ENCODE peak calls at places on chromosomes 16 and 17, in nine cellular contexts. V is progenitor cell of endocrine pancreas, C is keratinocyte, A is epithelial cell of proximal tubule, R is D721Med, P is cardiac muscle cell, O is cardiac fibroblast, G is Calu3, B is IMR-90. E is an unnamed sample.

GRCh38 chr17:33875973-33876372 is 379.1 kb upstream of the CCL2 start:
- DNase-seq in O (no peak), G (no peak), A (no peak), R (no peak), P (no peak), B (no peak), C (no peak), V (no peak), E (no peak)

GRCh38 chr16:20441221-20441620 is 10.1 kb upstream of the ACSM2A start:
- DNase-seq in V (no peak), B (no peak), G (no peak), R (no peak), A (no peak), C (no peak), O (no peak), P (no peak), E (no peak)

GRCh38 chr17:32697728-32698625 is 178.9 kb downstream of the MYO1D start:
- DNase-seq in G (no peak), B (no peak), A (no peak), P (no peak), O (no peak), C (peak; percentile 7), R (no peak), V (no peak), E (no peak)

GRCh38 chr17:6212766-6213165 is 142.6 kb downstream of the WSCD1 start:
- DNase-seq in O (no peak), B (no peak), A (no peak), G (no peak), R (no peak), P (no peak), C (no peak), V (no peak), E (no peak)

GRCh38 chr17:1649844-1650409 is at the start of gene RILP:
- DNase-seq in V (no peak), G (peak; percentile 63), R (no peak), O (peak; percentile 57), C (no peak), B (no peak), P (peak; percentile 55), A (no peak), E (no peak)

GRCh38 chr17:29613371-29613837 is 9.3 kb downstream of the CORO6 start:
- DNase-seq in G (no peak), P (peak; percentile 96), C (no peak), V (peak; percentile 88), R (no peak), B (peak; percentile 59), O (peak; percentile 90), A (no peak), E (peak; percentile 91)

GRCh38 chr16:85569615-85570212 is 43.4 kb upstream of the GSE1 start:
- DNase-seq in G (no peak), C (no peak), A (no peak), B (peak; percentile 78), O (no peak), P (peak; percentile 82), R (no peak), V (no peak), E (peak; percentile 81)

GRCh38 chr17:46770439-46770817 is 48.1 kb downstream of the WNT3 start:
- DNase-seq in V (no peak), A (no peak), P (no peak), C (no peak), G (no peak), B (no peak), R (no peak), O (no peak), E (no peak)

GRCh38 chr17:57679906-57680695 is 65.0 kb downstream of the CCDC182 start:
- DNase-seq in G (no peak), R (no peak), B (no peak), A (no peak), C (no peak), V (no peak), P (no peak), O (no peak), E (no peak)

GRCh38 chr17:18039535-18040286 is 503 bp downstream of the GID4 start:
- DNase-seq in R (peak; percentile 36), O (no peak), G (peak; percentile 22), P (peak; percentile 25), A (no peak), B (no peak), C (no peak), V (peak; percentile 39), E (no peak)

GRCh38 chr17:12789075-12789975 is at the start of gene ARHGAP44:
- DNase-seq in O (peak; percentile 57), P (peak; percentile 76), C (no peak), G (peak; percentile 72), V (peak; percentile 74), B (peak; percentile 59), A (no peak), R (peak; percentile 45), E (peak; percentile 40)

GRCh38 chr17:41666336-41666680 is 22.4 kb upstream of the EIF1 start:
- DNase-seq in V (no peak), G (peak; percentile 67), O (peak; percentile 71), B (peak; percentile 78), C (no peak), R (no peak), A (no peak), P (peak; percentile 58), E (peak; percentile 53)

GRCh38 chr16:28491080-28491969 is 549 bp downstream of the CLN3 start:
- DNase-seq in B (no peak), P (peak; percentile 12), O (peak; percentile 9), V (peak; percentile 28), A (no peak), G (peak; percentile 45), R (no peak), C (no peak), E (no peak)

GRCh38 chr16:54645328-54645727 is 285.3 kb upstream of the IRX5 start:
- DNase-seq in B (no peak), R (no peak), P (no peak), C (no peak), V (no peak), G (no peak), O (no peak), A (no peak), E (no peak)

GRCh38 chr17:9632741-9633140 is 12.6 kb upstream of the USP43 start:
- DNase-seq in A (no peak), O (no peak), C (no peak), B (no peak), R (no peak), P (no peak), V (no peak), G (no peak), E (no peak)

GRCh38 chr16:53881371-53881770 is 177.4 kb downstream of the FTO start:
- DNase-seq in R (no peak), C (peak; percentile 36), A (peak; percentile 37), P (peak; percentile 58), O (peak; percentile 94), V (no peak), G (no peak), B (peak; percentile 82), E (peak; percentile 64)

GRCh38 chr16:67613808-67614207 is 31.1 kb upstream of the CARMIL2 start:
- DNase-seq in O (no peak), A (no peak), P (no peak), V (no peak), B (no peak), R (no peak), C (no peak), G (peak; percentile 7), E (no peak)

GRCh38 chr17:76892329-76892728 is 24.1 kb downstream of the MGAT5B start:
- DNase-seq in V (no peak), B (no peak), O (no peak), A (no peak), P (no peak), C (no peak), G (no peak), R (no peak), E (no peak)

GRCh38 chr17:79892457-79893236 is 53.4 kb upstream of the CBX4 start:
- DNase-seq in A (no peak), G (peak; percentile 55), B (no peak), C (no peak), P (no peak), V (no peak), O (no peak), R (no peak), E (no peak)

GRCh38 chr17:72030067-72030899 is 90.5 kb upstream of the SOX9 start:
- DNase-seq in R (no peak), C (no peak), V (peak; percentile 11), P (peak; percentile 80), A (peak; percentile 6), B (peak; percentile 61), O (peak; percentile 18), G (peak; percentile 46), E (peak; percentile 52)

GRCh38 chr17:77332981-77333685 is 192.4 kb downstream of the SEC14L1 start:
- DNase-seq in O (peak; percentile 88), A (no peak), V (no peak), R (no peak), P (peak; percentile 76), B (peak; percentile 92), C (no peak), G (no peak), E (peak; percentile 74)

GRCh38 chr16:86390335-86390734 is 120.0 kb upstream of the FOXF1 start:
- DNase-seq in V (no peak), B (no peak), R (no peak), O (no peak), C (no peak), P (no peak), A (no peak), G (no peak), E (no peak)

GRCh38 chr16:72939247-72939646 is 108.7 kb downstream of the ZFHX3 start:
- DNase-seq in P (peak; percentile 76), C (no peak), O (peak; percentile 89), B (peak; percentile 79), R (no peak), G (no peak), A (no peak), V (no peak), E (peak; percentile 70)
- TF ChIP-seq CTCF in P (peak; percentile 34), C (peak; percentile 28), O (peak; percentile 48), B (peak; percentile 41), R (no peak), G (no peak), A (no peak), V (no peak), E (peak; percentile 46)

GRCh38 chr16:23296994-23297393 is 5.1 kb upstream of the SCNN1B start:
- DNase-seq in R (no peak), P (no peak), V (no peak), O (no peak), C (no peak), G (peak; percentile 48), B (no peak), A (no peak), E (no peak)
- TF ChIP-seq CTCF in R (peak; percentile 29), P (no peak), V (peak; percentile 22), O (no peak), C (peak; percentile 50), G (peak; percentile 23), B (no peak), A (peak; percentile 12), E (peak; percentile 29)

GRCh38 chr17:67891481-67892119 is 66.3 kb downstream of the BPTF start:
- DNase-seq in R (no peak), V (no peak), B (peak; percentile 85), G (no peak), O (peak; percentile 79), A (peak; percentile 6), C (no peak), P (peak; percentile 70), E (peak; percentile 57)
- TF ChIP-seq CTCF in R (peak; percentile 39), V (peak; percentile 35), B (peak; percentile 44), G (no peak), O (peak; percentile 42), A (peak; percentile 47), C (peak; percentile 33), P (peak; percentile 47), E (peak; percentile 63)

DNA sequence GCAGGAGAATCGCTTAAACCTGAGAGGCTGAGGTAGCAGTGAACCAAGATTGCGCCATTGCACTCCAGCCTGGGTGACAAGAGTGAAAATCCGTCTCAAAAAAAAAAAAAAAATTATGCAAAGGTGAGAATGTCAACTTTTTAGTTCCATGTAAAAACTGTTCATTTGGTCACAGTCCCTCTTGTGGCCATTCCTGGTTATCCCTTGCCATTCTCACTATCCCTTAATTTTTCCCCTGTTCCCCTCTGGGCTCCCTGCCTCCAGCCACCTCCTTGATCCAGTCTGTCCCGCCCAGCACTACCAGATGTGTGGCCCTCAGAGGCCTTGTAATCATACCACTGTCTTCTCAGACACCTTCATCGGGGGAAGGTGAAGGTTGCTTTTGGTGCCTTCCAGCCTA is 23.4 kb downstream of the DCAF7 start:
- DNase-seq in P (peak; percentile 6), C (no peak), A (no peak), O (no peak), B (no peak), G (no peak), V (no peak), R (no peak), E (no peak)
- TF ChIP-seq CTCF in P (peak; percentile 34), C (peak; percentile 12), A (peak; percentile 54), O (peak; percentile 37), B (peak; percentile 26), G (no peak), V (peak; percentile 54), R (peak; percentile 37), E (peak; percentile 51)